ENCODE peak calls at places on chromosomes 4 and X, in six cellular contexts. P, J, T, K, C and O are unnamed samples.

GRCh38 chr4:158169516-158169915 is 3.3 kb downstream of the GASK1B start:
- DNase-seq in P (no peak), J (no peak), T (no peak), K (no peak), C (no peak), O (no peak)

GRCh38 chr4:113837397-113837796 is 75.9 kb upstream of the CAMK2D start:
- DNase-seq in P (no peak), J (peak), T (no peak), K (no peak), C (peak), O (no peak)

GRCh38 chr4:13481569-13481968 is 2.6 kb downstream of the RAB28 start:
- DNase-seq in P (no peak), J (peak), T (no peak), K (no peak), C (no peak), O (no peak)

GRCh38 chr4:1288786-1289185 is 905 bp upstream of the MAEA start:
- DNase-seq in P (no peak), J (no peak), T (no peak), K (no peak), C (no peak), O (no peak)

GRCh38 chr4:173534439-173534838 is 4.4 kb upstream of the HAND2 start:
- DNase-seq in P (no peak), J (no peak), T (no peak), K (no peak), C (no peak), O (no peak)

GRCh38 chr4:7192252-7193039 is at the start of gene SORCS2:
- DNase-seq in P (peak), J (no peak), T (peak), K (peak), C (no peak), O (no peak)

GRCh38 chr4:75490155-75490554 is 24.0 kb downstream of the RCHY1 start:
- DNase-seq in P (no peak), J (peak), T (no peak), K (no peak), C (no peak), O (no peak)

GRCh38 chr4:100882661-100883060 is 364.8 kb upstream of the EMCN start:
- DNase-seq in P (no peak), J (no peak), T (no peak), K (no peak), C (no peak), O (no peak)

GRCh38 chrX:106168107-106168506 is at the start of gene PWWP3B:
- DNase-seq in P (peak), J (no peak), T (no peak), K (peak), C (no peak), O (no peak)

GRCh38 chr4:183831026-183831446 is 74.1 kb upstream of the STOX2 start:
- DNase-seq in P (no peak), J (no peak), T (no peak), K (no peak), C (no peak), O (no peak)

GRCh38 chr4:4308800-4309441 is 18.9 kb downstream of the ZBTB49 start:
- DNase-seq in P (no peak), J (peak), T (no peak), K (no peak), C (no peak), O (no peak)

GRCh38 chr4:59307609-59308008 is 1892.5 kb upstream of the ADGRL3 start:
- DNase-seq in P (no peak), J (no peak), T (no peak), K (no peak), C (no peak), O (no peak)

GRCh38 chrX:20352935-20353336 is 86.2 kb upstream of the RPS6KA3 start:
- DNase-seq in P (no peak), J (no peak), T (no peak), K (no peak), C (no peak), O (no peak)

GRCh38 chrX:22118161-22118830 is 86.2 kb downstream of the PHEX start:
- DNase-seq in P (no peak), J (no peak), T (no peak), K (no peak), C (no peak), O (no peak)

GRCh38 chrX:23803931-23804381 is 21.0 kb downstream of the SAT1 start:
- DNase-seq in P (no peak), J (peak), T (no peak), K (no peak), C (no peak), O (no peak)

GRCh38 chrX:19440713-19441112 is 74.6 kb downstream of the MAP3K15 start:
- DNase-seq in P (no peak), J (peak), T (no peak), K (no peak), C (peak), O (no peak)

GRCh38 chr4:140172960-140173359 is 19.0 kb upstream of the MAML3 start:
- DNase-seq in P (no peak), J (no peak), T (no peak), K (no peak), C (no peak), O (no peak)

GRCh38 chr4:102469806-102470205 is 31.4 kb upstream of the NFKB1 start:
- DNase-seq in P (no peak), J (no peak), T (no peak), K (no peak), C (no peak), O (no peak)

GRCh38 chr4:139600662-139601061 is 44.6 kb upstream of the SETD7 start:
- DNase-seq in P (no peak), J (no peak), T (no peak), K (no peak), C (no peak), O (no peak)

GRCh38 chrX:8748855-8749254 is 16.9 kb upstream of the ANOS1 start:
- DNase-seq in P (peak), J (no peak), T (peak), K (no peak), C (no peak), O (no peak)
- TF ChIP-seq CTCF in P (peak), J (peak), T (no peak), K (no peak), C (peak), O (no peak)

DNA sequence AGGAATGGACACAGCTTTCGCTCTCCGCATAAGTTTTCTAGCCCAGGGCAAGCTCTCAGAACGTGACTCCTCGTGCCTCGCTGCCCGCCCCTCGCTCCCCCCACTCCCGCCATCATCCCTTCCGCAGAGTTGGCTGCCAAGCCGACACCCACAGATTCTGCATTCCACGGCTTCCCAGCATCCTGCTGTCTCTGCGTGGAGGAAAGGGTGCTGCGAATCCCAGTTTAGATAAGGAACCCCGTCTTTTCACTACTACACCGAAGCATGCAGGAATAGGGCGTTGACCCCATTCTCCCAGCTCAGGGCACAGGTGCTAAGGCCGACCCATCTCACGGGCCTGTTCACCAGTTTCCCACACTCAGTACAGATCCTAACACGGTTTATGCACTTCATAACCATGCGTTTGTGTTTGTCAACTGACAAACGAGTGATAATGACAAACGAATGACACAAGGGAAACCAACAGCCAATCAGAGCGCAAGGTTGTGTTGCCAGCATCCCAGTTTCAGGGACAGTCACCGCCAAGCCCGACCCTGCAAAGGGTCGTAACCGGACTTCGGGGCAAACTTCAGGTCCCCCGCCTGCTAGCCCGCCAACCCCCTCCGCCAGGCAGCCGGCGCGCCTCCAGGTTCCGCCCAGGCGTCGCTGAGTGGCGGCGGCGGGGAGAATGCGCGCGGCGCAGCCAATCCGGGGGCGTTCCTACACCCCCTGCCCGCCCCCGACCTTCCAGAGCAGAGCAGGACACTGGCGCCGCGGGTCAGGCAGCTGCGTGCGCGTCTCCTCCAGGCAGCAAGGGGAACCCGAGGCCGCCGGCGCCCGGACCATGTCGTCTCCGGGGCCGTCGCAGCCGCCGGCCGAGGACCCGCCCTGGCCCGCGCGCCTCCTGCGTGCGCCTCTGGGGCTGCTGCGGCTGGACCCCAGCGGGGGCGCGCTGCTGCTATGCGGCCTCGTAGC is at the start of gene CYP2U1:
- DNase-seq in P (peak), J (peak), T (peak), K (peak), C (no peak), O (peak)
- TF ChIP-seq CTCF in P (no peak), J (peak), T (no peak), K (no peak), C (no peak), O (no peak)

GRCh38 chr4:37662306-37662705 is 23.9 kb downstream of the RELL1 start:
- DNase-seq in P (no peak), J (no peak), T (no peak), K (no peak), C (no peak), O (no peak)
- TF ChIP-seq CTCF in P (no peak), J (no peak), T (no peak), K (no peak), C (no peak), O (no peak)

GRCh38 chrX:104523858-104524257 is 42.1 kb upstream of the IL1RAPL2 start:
- DNase-seq in P (no peak), J (no peak), T (no peak), K (no peak), C (no peak), O (no peak)

GRCh38 chrX:104522386-104522785 is 43.6 kb upstream of the IL1RAPL2 start:
- DNase-seq in P (no peak), J (no peak), T (no peak), K (no peak), C (no peak), O (no peak)
- TF ChIP-seq CTCF in P (no peak), J (no peak), T (no peak), K (no peak), C (no peak), O (no peak)

DNA sequence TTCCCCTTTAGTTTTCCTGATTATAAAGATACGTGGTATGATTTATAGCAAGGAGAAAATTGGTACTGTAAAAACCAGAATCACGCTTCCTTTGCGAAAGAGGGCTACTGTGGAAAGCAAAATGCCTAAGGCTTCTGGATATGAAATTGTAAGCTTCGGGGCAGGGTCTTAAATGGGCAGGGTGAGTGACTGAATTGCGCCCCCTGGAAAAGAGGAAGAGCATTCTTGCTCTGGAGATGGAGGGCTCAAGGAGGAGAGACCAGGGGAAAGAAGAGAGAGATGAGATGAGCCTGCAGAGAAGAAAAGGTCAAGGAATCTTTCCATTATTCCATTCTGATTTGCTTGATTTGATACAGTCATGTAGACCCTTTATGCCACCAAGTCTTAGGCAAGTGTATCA is 13.1 kb upstream of the ETNPPL start:
- DNase-seq in P (no peak), J (no peak), T (no peak), K (no peak), C (no peak), O (no peak)
- TF ChIP-seq CTCF in P (no peak), J (no peak), T (no peak), K (no peak), C (no peak), O (no peak)

GRCh38 chr4:130568746-130569145 is 1472.8 kb downstream of the C4orf33 start:
- DNase-seq in P (no peak), J (no peak), T (no peak), K (no peak), C (no peak), O (no peak)

GRCh38 chr4:130563891-130564418 is 1468.0 kb downstream of the C4orf33 start:
- DNase-seq in P (no peak), J (no peak), T (no peak), K (no peak), C (no peak), O (no peak)

GRCh38 chr4:130559268-130559667 is 1463.3 kb downstream of the C4orf33 start:
- DNase-seq in P (no peak), J (no peak), T (no peak), K (no peak), C (no peak), O (no peak)

GRCh38 chr4:130563185-130563890 is 1467.4 kb downstream of the C4orf33 start:
- DNase-seq in P (peak), J (peak), T (peak), K (no peak), C (no peak), O (no peak)
- TF ChIP-seq CTCF in P (peak), J (peak), T (no peak), K (no peak), C (peak), O (no peak)

GRCh38 chr4:187929024-187929423 is 66.5 kb upstream of the ZFP42 start:
- DNase-seq in P (no peak), J (no peak), T (peak), K (no peak), C (no peak), O (no peak)
- TF ChIP-seq CTCF in P (no peak), J (peak), T (peak), K (no peak), C (no peak), O (no peak)

GRCh38 chr4:71107732-71108131 is 114.3 kb downstream of the DCK start:
- DNase-seq in P (no peak), J (no peak), T (no peak), K (no peak), C (no peak), O (no peak)

GRCh38 chr4:71110499-71110898 is 117.0 kb downstream of the DCK start:
- DNase-seq in P (no peak), J (no peak), T (no peak), K (no peak), C (no peak), O (no peak)

DNA sequence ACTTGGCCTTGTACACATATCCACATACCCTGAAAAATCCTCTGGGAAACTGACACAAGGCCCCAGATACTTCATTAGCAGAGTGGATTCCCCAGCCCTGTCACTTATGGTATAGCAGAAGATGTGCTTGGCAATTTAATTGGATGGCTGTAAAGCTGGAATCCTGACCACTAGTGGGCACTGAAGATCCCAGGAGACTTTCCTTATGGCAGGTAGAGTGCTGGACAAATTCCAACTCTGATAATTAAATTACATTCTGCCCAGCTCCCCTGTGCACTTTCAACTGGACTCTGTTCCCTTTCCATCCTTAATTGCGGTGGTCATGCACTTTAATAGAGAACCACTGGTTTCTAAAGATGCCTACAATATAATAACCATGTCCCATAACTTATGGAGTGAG is 119.8 kb downstream of the DCK start:
- DNase-seq in P (no peak), J (no peak), T (no peak), K (no peak), C (no peak), O (no peak)
- TF ChIP-seq CTCF in P (no peak), J (peak), T (no peak), K (no peak), C (peak), O (no peak)

GRCh38 chr4:8585186-8585585 is 5.0 kb downstream of the GPR78 start:
- DNase-seq in P (no peak), J (no peak), T (no peak), K (no peak), C (no peak), O (no peak)
- TF ChIP-seq CTCF in P (peak), J (peak), T (peak), K (no peak), C (peak), O (no peak)

DNA sequence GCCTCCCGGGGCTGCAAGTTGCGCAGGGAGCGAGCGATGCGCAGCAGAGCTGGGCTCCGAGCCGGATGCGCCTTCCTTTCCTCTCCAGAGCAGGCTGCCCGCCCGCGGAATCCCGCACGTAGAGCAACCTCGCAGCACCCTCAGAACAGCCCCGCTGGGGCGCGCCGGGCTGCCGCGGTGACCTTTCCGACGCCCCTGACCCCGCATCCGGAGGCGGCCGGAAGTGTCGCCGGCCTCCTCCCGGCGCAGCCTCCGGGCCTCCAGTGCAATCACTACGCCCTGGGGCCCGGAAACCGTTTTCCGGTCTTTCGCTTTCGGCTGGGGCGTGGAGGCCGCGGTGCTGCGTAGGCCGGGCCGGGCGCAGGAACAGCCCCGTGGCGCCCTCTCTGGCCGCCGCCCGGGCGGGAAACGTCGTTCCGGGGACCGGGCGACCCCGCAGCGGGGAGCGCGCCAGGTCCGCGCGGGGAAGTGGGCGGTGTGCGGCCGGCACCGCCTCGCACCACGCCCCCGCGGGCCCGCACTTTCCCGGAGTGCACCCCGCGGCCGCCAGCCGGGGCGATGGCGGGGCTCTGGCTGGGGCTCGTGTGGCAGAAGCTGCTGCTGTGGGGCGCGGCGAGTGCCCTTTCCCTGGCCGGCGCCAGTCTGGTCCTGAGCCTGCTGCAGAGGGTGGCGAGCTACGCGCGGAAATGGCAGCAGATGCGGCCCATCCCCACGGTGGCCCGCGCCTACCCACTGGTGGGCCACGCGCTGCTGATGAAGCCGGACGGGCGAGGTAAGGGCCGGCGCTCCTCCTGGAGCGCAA is at the start of gene CYP4V2:
- DNase-seq in P (peak), J (peak), T (peak), K (peak), C (no peak), O (peak)
- TF ChIP-seq CTCF in P (no peak), J (peak), T (no peak), K (no peak), C (no peak), O (no peak)